ENCODE peak calls at places on chromosomes 6 and 20, in four cellular contexts. One of them, this sample, is unnamed.
A peak's percentile ranks its signal among the peaks of the same experiment; 100 is the strongest.

GRCh38 chr6:32969685-32970412 is 1.5 kb downstream of the BRD2 start:
- DNase-seq in activated T-cell treated with anti-CD3 and anti-CD28 coated beads, Interleukin-2, amount 50 U/mL, for 4 hours: peak; percentile 59
- DNase-seq in stimulated activated CD8-positive, alpha-beta memory T cell treated with anti-CD3 and anti-CD28 coated beads, Interleukin-7, amount 100 ng/mL, for 48 hours: peak; percentile 78
- DNase-seq in amniotic stem cell: peak; percentile 94
- DNase-seq in this sample: peak; percentile 59

GRCh38 chr6:40815731-40816130 is 223.3 kb downstream of the UNC5CL start:
- DNase-seq in stimulated activated CD8-positive, alpha-beta memory T cell treated with anti-CD3 and anti-CD28 coated beads, Interleukin-7, amount 100 ng/mL, for 48 hours: no peak
- DNase-seq in amniotic stem cell: no peak
- DNase-seq in activated T-cell treated with anti-CD3 and anti-CD28 coated beads, Interleukin-2, amount 50 U/mL, for 4 hours: no peak
- DNase-seq in this sample: no peak

GRCh38 chr6:108841377-108841855 is 6.8 kb upstream of the ARMC2 start:
- DNase-seq in amniotic stem cell: no peak
- DNase-seq in activated T-cell treated with anti-CD3 and anti-CD28 coated beads, Interleukin-2, amount 50 U/mL, for 4 hours: no peak
- DNase-seq in stimulated activated CD8-positive, alpha-beta memory T cell treated with anti-CD3 and anti-CD28 coated beads, Interleukin-7, amount 100 ng/mL, for 48 hours: no peak
- DNase-seq in this sample: no peak

GRCh38 chr6:23316131-23316530 is 746.8 kb downstream of the HDGFL1 start:
- DNase-seq in stimulated activated CD8-positive, alpha-beta memory T cell treated with anti-CD3 and anti-CD28 coated beads, Interleukin-7, amount 100 ng/mL, for 48 hours: no peak
- DNase-seq in amniotic stem cell: no peak
- DNase-seq in activated T-cell treated with anti-CD3 and anti-CD28 coated beads, Interleukin-2, amount 50 U/mL, for 4 hours: no peak
- DNase-seq in this sample: no peak

GRCh38 chr20:48630342-48631075 is 197.3 kb downstream of the PREX1 start:
- DNase-seq in amniotic stem cell: no peak
- DNase-seq in activated T-cell treated with anti-CD3 and anti-CD28 coated beads, Interleukin-2, amount 50 U/mL, for 4 hours: no peak
- DNase-seq in stimulated activated CD8-positive, alpha-beta memory T cell treated with anti-CD3 and anti-CD28 coated beads, Interleukin-7, amount 100 ng/mL, for 48 hours: no peak
- DNase-seq in this sample: no peak

GRCh38 chr6:98842489-98843180 is 8.3 kb downstream of the POU3F2 start:
- DNase-seq in activated T-cell treated with anti-CD3 and anti-CD28 coated beads, Interleukin-2, amount 50 U/mL, for 4 hours: no peak
- DNase-seq in stimulated activated CD8-positive, alpha-beta memory T cell treated with anti-CD3 and anti-CD28 coated beads, Interleukin-7, amount 100 ng/mL, for 48 hours: no peak
- DNase-seq in amniotic stem cell: no peak
- DNase-seq in this sample: no peak

GRCh38 chr20:64114356-64114971 is 7.1 kb upstream of the NPBWR2 start:
- DNase-seq in stimulated activated CD8-positive, alpha-beta memory T cell treated with anti-CD3 and anti-CD28 coated beads, Interleukin-7, amount 100 ng/mL, for 48 hours: no peak
- DNase-seq in activated T-cell treated with anti-CD3 and anti-CD28 coated beads, Interleukin-2, amount 50 U/mL, for 4 hours: no peak
- DNase-seq in amniotic stem cell: no peak
- DNase-seq in this sample: no peak

GRCh38 chr20:58714340-58714922 is 21.8 kb downstream of the NPEPL1 start:
- DNase-seq in activated T-cell treated with anti-CD3 and anti-CD28 coated beads, Interleukin-2, amount 50 U/mL, for 4 hours: no peak
- DNase-seq in stimulated activated CD8-positive, alpha-beta memory T cell treated with anti-CD3 and anti-CD28 coated beads, Interleukin-7, amount 100 ng/mL, for 48 hours: no peak
- DNase-seq in amniotic stem cell: no peak
- DNase-seq in this sample: no peak

GRCh38 chr20:51386586-51386985 is 155.9 kb downstream of the NFATC2 start:
- DNase-seq in activated T-cell treated with anti-CD3 and anti-CD28 coated beads, Interleukin-2, amount 50 U/mL, for 4 hours: no peak
- DNase-seq in amniotic stem cell: no peak
- DNase-seq in stimulated activated CD8-positive, alpha-beta memory T cell treated with anti-CD3 and anti-CD28 coated beads, Interleukin-7, amount 100 ng/mL, for 48 hours: peak; percentile 55
- DNase-seq in this sample: peak; percentile 31

GRCh38 chr6:117290173-117290834 is 24.9 kb downstream of the VGLL2 start:
- DNase-seq in stimulated activated CD8-positive, alpha-beta memory T cell treated with anti-CD3 and anti-CD28 coated beads, Interleukin-7, amount 100 ng/mL, for 48 hours: no peak
- DNase-seq in activated T-cell treated with anti-CD3 and anti-CD28 coated beads, Interleukin-2, amount 50 U/mL, for 4 hours: no peak
- DNase-seq in amniotic stem cell: no peak
- DNase-seq in this sample: no peak

GRCh38 chr6:38241200-38241599 is 398.5 kb downstream of the BTBD9 start:
- DNase-seq in stimulated activated CD8-positive, alpha-beta memory T cell treated with anti-CD3 and anti-CD28 coated beads, Interleukin-7, amount 100 ng/mL, for 48 hours: no peak
- DNase-seq in activated T-cell treated with anti-CD3 and anti-CD28 coated beads, Interleukin-2, amount 50 U/mL, for 4 hours: no peak
- DNase-seq in amniotic stem cell: no peak
- DNase-seq in this sample: no peak

GRCh38 chr6:30227763-30228487 is 14.7 kb upstream of the TRIM26 start:
- DNase-seq in activated T-cell treated with anti-CD3 and anti-CD28 coated beads, Interleukin-2, amount 50 U/mL, for 4 hours: no peak
- DNase-seq in stimulated activated CD8-positive, alpha-beta memory T cell treated with anti-CD3 and anti-CD28 coated beads, Interleukin-7, amount 100 ng/mL, for 48 hours: no peak
- DNase-seq in amniotic stem cell: no peak
- DNase-seq in this sample: no peak

GRCh38 chr6:155352812-155353211 is 38.5 kb upstream of the TFB1M start:
- DNase-seq in amniotic stem cell: no peak
- DNase-seq in activated T-cell treated with anti-CD3 and anti-CD28 coated beads, Interleukin-2, amount 50 U/mL, for 4 hours: no peak
- DNase-seq in stimulated activated CD8-positive, alpha-beta memory T cell treated with anti-CD3 and anti-CD28 coated beads, Interleukin-7, amount 100 ng/mL, for 48 hours: no peak
- DNase-seq in this sample: no peak

GRCh38 chr20:13753436-13754036 is 31.2 kb downstream of the ESF1 start:
- DNase-seq in amniotic stem cell: no peak
- DNase-seq in stimulated activated CD8-positive, alpha-beta memory T cell treated with anti-CD3 and anti-CD28 coated beads, Interleukin-7, amount 100 ng/mL, for 48 hours: no peak
- DNase-seq in activated T-cell treated with anti-CD3 and anti-CD28 coated beads, Interleukin-2, amount 50 U/mL, for 4 hours: no peak
- DNase-seq in this sample: no peak

GRCh38 chr6:140343128-140343527 is 968.7 kb upstream of the CITED2 start:
- DNase-seq in stimulated activated CD8-positive, alpha-beta memory T cell treated with anti-CD3 and anti-CD28 coated beads, Interleukin-7, amount 100 ng/mL, for 48 hours: no peak
- DNase-seq in amniotic stem cell: no peak
- DNase-seq in activated T-cell treated with anti-CD3 and anti-CD28 coated beads, Interleukin-2, amount 50 U/mL, for 4 hours: no peak
- DNase-seq in this sample: no peak

GRCh38 chr20:62571667-62572344 is 70.5 kb upstream of the SLCO4A1 start:
- DNase-seq in stimulated activated CD8-positive, alpha-beta memory T cell treated with anti-CD3 and anti-CD28 coated beads, Interleukin-7, amount 100 ng/mL, for 48 hours: no peak
- DNase-seq in activated T-cell treated with anti-CD3 and anti-CD28 coated beads, Interleukin-2, amount 50 U/mL, for 4 hours: no peak
- DNase-seq in amniotic stem cell: no peak
- DNase-seq in this sample: no peak

GRCh38 chr6:153947817-153948447 is 91.1 kb upstream of the OPRM1 start:
- DNase-seq in stimulated activated CD8-positive, alpha-beta memory T cell treated with anti-CD3 and anti-CD28 coated beads, Interleukin-7, amount 100 ng/mL, for 48 hours: no peak
- DNase-seq in amniotic stem cell: no peak
- DNase-seq in activated T-cell treated with anti-CD3 and anti-CD28 coated beads, Interleukin-2, amount 50 U/mL, for 4 hours: no peak
- DNase-seq in this sample: no peak

GRCh38 chr6:148768646-148769270 is 21.9 kb downstream of the UST start:
- DNase-seq in stimulated activated CD8-positive, alpha-beta memory T cell treated with anti-CD3 and anti-CD28 coated beads, Interleukin-7, amount 100 ng/mL, for 48 hours: no peak
- DNase-seq in amniotic stem cell: no peak
- DNase-seq in activated T-cell treated with anti-CD3 and anti-CD28 coated beads, Interleukin-2, amount 50 U/mL, for 4 hours: no peak
- DNase-seq in this sample: no peak

GRCh38 chr6:167094436-167094819 is 28.5 kb upstream of the CCR6 start:
- DNase-seq in amniotic stem cell: no peak
- DNase-seq in activated T-cell treated with anti-CD3 and anti-CD28 coated beads, Interleukin-2, amount 50 U/mL, for 4 hours: no peak
- DNase-seq in stimulated activated CD8-positive, alpha-beta memory T cell treated with anti-CD3 and anti-CD28 coated beads, Interleukin-7, amount 100 ng/mL, for 48 hours: no peak
- DNase-seq in this sample: no peak

GRCh38 chr6:127967708-127968107 is 66.8 kb upstream of the THEMIS start:
- DNase-seq in amniotic stem cell: no peak
- DNase-seq in stimulated activated CD8-positive, alpha-beta memory T cell treated with anti-CD3 and anti-CD28 coated beads, Interleukin-7, amount 100 ng/mL, for 48 hours: no peak
- DNase-seq in activated T-cell treated with anti-CD3 and anti-CD28 coated beads, Interleukin-2, amount 50 U/mL, for 4 hours: no peak
- DNase-seq in this sample: no peak

GRCh38 chr6:132814716-132815570 is 574 bp downstream of the RPS12 start:
- DNase-seq in amniotic stem cell: no peak
- DNase-seq in activated T-cell treated with anti-CD3 and anti-CD28 coated beads, Interleukin-2, amount 50 U/mL, for 4 hours: peak; percentile 15
- DNase-seq in stimulated activated CD8-positive, alpha-beta memory T cell treated with anti-CD3 and anti-CD28 coated beads, Interleukin-7, amount 100 ng/mL, for 48 hours: no peak
- DNase-seq in this sample: no peak

GRCh38 chr6:170429457-170429856 is 122.9 kb downstream of the FAM120B start:
- DNase-seq in stimulated activated CD8-positive, alpha-beta memory T cell treated with anti-CD3 and anti-CD28 coated beads, Interleukin-7, amount 100 ng/mL, for 48 hours: no peak
- DNase-seq in activated T-cell treated with anti-CD3 and anti-CD28 coated beads, Interleukin-2, amount 50 U/mL, for 4 hours: no peak
- DNase-seq in amniotic stem cell: no peak
- DNase-seq in this sample: no peak

GRCh38 chr20:52473171-52473570 is 281.6 kb upstream of the ZFP64 start:
- DNase-seq in stimulated activated CD8-positive, alpha-beta memory T cell treated with anti-CD3 and anti-CD28 coated beads, Interleukin-7, amount 100 ng/mL, for 48 hours: no peak
- DNase-seq in activated T-cell treated with anti-CD3 and anti-CD28 coated beads, Interleukin-2, amount 50 U/mL, for 4 hours: no peak
- DNase-seq in amniotic stem cell: no peak
- DNase-seq in this sample: no peak

GRCh38 chr6:30067460-30068139 is 602 bp downstream of the PPP1R11 start:
- DNase-seq in amniotic stem cell: no peak
- DNase-seq in stimulated activated CD8-positive, alpha-beta memory T cell treated with anti-CD3 and anti-CD28 coated beads, Interleukin-7, amount 100 ng/mL, for 48 hours: no peak
- DNase-seq in activated T-cell treated with anti-CD3 and anti-CD28 coated beads, Interleukin-2, amount 50 U/mL, for 4 hours: no peak
- DNase-seq in this sample: no peak

GRCh38 chr6:15352884-15353283 is 107.0 kb downstream of the JARID2 start:
- DNase-seq in amniotic stem cell: no peak
- DNase-seq in stimulated activated CD8-positive, alpha-beta memory T cell treated with anti-CD3 and anti-CD28 coated beads, Interleukin-7, amount 100 ng/mL, for 48 hours: no peak
- DNase-seq in activated T-cell treated with anti-CD3 and anti-CD28 coated beads, Interleukin-2, amount 50 U/mL, for 4 hours: no peak
- DNase-seq in this sample: no peak

GRCh38 chr20:32079655-32080109 is 27.6 kb downstream of the HCK start:
- DNase-seq in amniotic stem cell: no peak
- DNase-seq in stimulated activated CD8-positive, alpha-beta memory T cell treated with anti-CD3 and anti-CD28 coated beads, Interleukin-7, amount 100 ng/mL, for 48 hours: no peak
- DNase-seq in activated T-cell treated with anti-CD3 and anti-CD28 coated beads, Interleukin-2, amount 50 U/mL, for 4 hours: no peak
- DNase-seq in this sample: no peak

GRCh38 chr6:19979059-19979458 is 141.9 kb downstream of the ID4 start:
- DNase-seq in stimulated activated CD8-positive, alpha-beta memory T cell treated with anti-CD3 and anti-CD28 coated beads, Interleukin-7, amount 100 ng/mL, for 48 hours: no peak
- DNase-seq in activated T-cell treated with anti-CD3 and anti-CD28 coated beads, Interleukin-2, amount 50 U/mL, for 4 hours: no peak
- DNase-seq in amniotic stem cell: no peak
- DNase-seq in this sample: no peak

GRCh38 chr6:7479801-7480266 is 61.6 kb upstream of the DSP start:
- DNase-seq in activated T-cell treated with anti-CD3 and anti-CD28 coated beads, Interleukin-2, amount 50 U/mL, for 4 hours: no peak
- DNase-seq in amniotic stem cell: no peak
- DNase-seq in stimulated activated CD8-positive, alpha-beta memory T cell treated with anti-CD3 and anti-CD28 coated beads, Interleukin-7, amount 100 ng/mL, for 48 hours: no peak
- DNase-seq in this sample: no peak

GRCh38 chr6:96491926-96492325 is 29.7 kb upstream of the UFL1 start:
- DNase-seq in amniotic stem cell: no peak
- DNase-seq in stimulated activated CD8-positive, alpha-beta memory T cell treated with anti-CD3 and anti-CD28 coated beads, Interleukin-7, amount 100 ng/mL, for 48 hours: no peak
- DNase-seq in activated T-cell treated with anti-CD3 and anti-CD28 coated beads, Interleukin-2, amount 50 U/mL, for 4 hours: no peak
- DNase-seq in this sample: no peak

GRCh38 chr6:111894951-111895350 is 21.7 kb upstream of the FYN start:
- DNase-seq in stimulated activated CD8-positive, alpha-beta memory T cell treated with anti-CD3 and anti-CD28 coated beads, Interleukin-7, amount 100 ng/mL, for 48 hours: no peak
- DNase-seq in activated T-cell treated with anti-CD3 and anti-CD28 coated beads, Interleukin-2, amount 50 U/mL, for 4 hours: no peak
- DNase-seq in amniotic stem cell: no peak
- DNase-seq in this sample: no peak

GRCh38 chr6:165092881-165093595 is 216.4 kb downstream of the C6orf118 start:
- DNase-seq in activated T-cell treated with anti-CD3 and anti-CD28 coated beads, Interleukin-2, amount 50 U/mL, for 4 hours: no peak
- DNase-seq in amniotic stem cell: no peak
- DNase-seq in stimulated activated CD8-positive, alpha-beta memory T cell treated with anti-CD3 and anti-CD28 coated beads, Interleukin-7, amount 100 ng/mL, for 48 hours: no peak
- DNase-seq in this sample: no peak

GRCh38 chr20:53935353-53936084 is 134.9 kb downstream of the BCAS1 start:
- DNase-seq in activated T-cell treated with anti-CD3 and anti-CD28 coated beads, Interleukin-2, amount 50 U/mL, for 4 hours: no peak
- DNase-seq in stimulated activated CD8-positive, alpha-beta memory T cell treated with anti-CD3 and anti-CD28 coated beads, Interleukin-7, amount 100 ng/mL, for 48 hours: no peak
- DNase-seq in amniotic stem cell: no peak
- DNase-seq in this sample: no peak